ENCODE peak calls at places on chromosomes 1 and 21, in four cellular contexts. R is GM12878, O is IMR-90, I is K562. U is an unnamed sample.

GRCh38 chr1:59046730-59047157 is 250.2 kb upstream of the FGGY start:
- DNase-seq in R (peak), O (peak), I (no peak), U (peak)

GRCh38 chr1:233364695-233365539 is 37.4 kb downstream of the MAP3K21 start:
- DNase-seq in R (no peak), O (peak), I (no peak), U (peak)

GRCh38 chr21:42227909-42228708 is 9.2 kb downstream of the ABCG1 start:
- DNase-seq in R (peak), O (peak), I (peak), U (peak)

GRCh38 chr1:6041432-6042062 is 4.1 kb upstream of the KCNAB2 start:
- DNase-seq in R (no peak), O (no peak), I (peak), U (peak)

GRCh38 chr1:7583291-7584096 is 187.6 kb upstream of the VAMP3 start:
- DNase-seq in R (no peak), O (no peak), I (no peak), U (no peak)

GRCh38 chr1:54135436-54136120 is 17.2 kb downstream of the CDCP2 start:
- DNase-seq in R (no peak), O (peak), I (no peak), U (peak)

GRCh38 chr1:210143465-210144062 is 89.0 kb upstream of the SERTAD4 start:
- DNase-seq in R (no peak), O (peak), I (peak), U (peak)

GRCh38 chr1:13662498-13662897 is 37.5 kb upstream of the PRDM2 start:
- DNase-seq in R (no peak), O (no peak), I (no peak), U (no peak)

GRCh38 chr1:204450461-204451257 is 39.0 kb upstream of the PPP1R15B start:
- DNase-seq in R (no peak), O (no peak), I (no peak), U (no peak)

GRCh38 chr1:153597206-153597605 is 15.7 kb downstream of the S100A16 start:
- DNase-seq in R (peak), O (peak), I (peak), U (peak)

GRCh38 chr21:29376556-29376955 is 77.8 kb downstream of the BACH1 start:
- DNase-seq in R (no peak), O (no peak), I (peak), U (peak)

GRCh38 chr1:116769561-116769977 is 15.3 kb downstream of the CD2 start:
- DNase-seq in R (peak), O (no peak), I (no peak), U (no peak)

GRCh38 chr1:53066433-53066832 is 4.4 kb downstream of the PODN start:
- DNase-seq in R (no peak), O (peak), I (no peak), U (no peak)

GRCh38 chr1:159779403-159779851 is 1.3 kb upstream of the DUSP23 start:
- DNase-seq in R (no peak), O (peak), I (no peak), U (peak)

GRCh38 chr1:108316545-108316944 is 72.7 kb upstream of the NBPF4 start:
- DNase-seq in R (no peak), O (peak), I (no peak), U (no peak)

GRCh38 chr1:15915991-15916390 is 59.9 kb downstream of the ZBTB17 start:
- DNase-seq in R (no peak), O (peak), I (no peak), U (no peak)

GRCh38 chr1:80915491-80915890 is 885.2 kb upstream of the ADGRL2 start:
- DNase-seq in R (no peak), O (no peak), I (no peak), U (no peak)

GRCh38 chr1:192962901-192963300 is 96.3 kb downstream of the UCHL5 start:
- DNase-seq in R (no peak), O (no peak), I (no peak), U (no peak)

GRCh38 chr1:162305969-162306368 is 70.7 kb downstream of the SPATA46 start:
- DNase-seq in R (no peak), O (peak), I (no peak), U (peak)

GRCh38 chr1:119001181-119002018 is 13.3 kb upstream of the TBX15 start:
- DNase-seq in R (no peak), O (no peak), I (no peak), U (no peak)

GRCh38 chr1:31373897-31374486 is 1.1 kb upstream of the FABP3 start:
- DNase-seq in R (no peak), O (no peak), I (no peak), U (no peak)

GRCh38 chr1:37958690-37959089 is 11.8 kb upstream of the INPP5B start:
- DNase-seq in R (no peak), O (peak), I (no peak), U (no peak)

DNA sequence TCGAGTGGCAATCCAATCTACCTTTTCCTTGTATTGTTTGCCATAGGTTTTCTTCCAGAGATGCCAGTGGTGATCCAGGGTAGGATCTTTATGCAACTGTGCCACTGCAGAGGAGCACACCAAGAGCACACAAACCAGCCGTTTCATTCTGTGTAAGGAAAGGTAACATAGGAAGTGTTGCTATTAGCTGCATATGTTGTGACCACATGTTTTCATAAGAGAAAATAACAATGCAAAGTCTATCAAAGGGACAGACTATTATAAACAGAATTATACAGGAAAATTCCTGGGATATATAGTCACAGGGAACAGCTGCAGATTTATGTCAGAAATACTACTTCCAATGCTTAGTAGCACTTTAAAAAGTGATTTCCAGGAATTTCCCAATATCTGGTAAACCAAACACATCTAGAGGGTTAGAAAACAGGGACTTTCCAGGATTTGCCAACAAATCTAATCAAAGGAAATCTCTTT is 924 bp downstream of the CTSS start:
- DNase-seq in R (no peak), O (peak), I (no peak), U (peak)
- TF ChIP-seq FOS in R (no peak), O (peak), I (no peak), U (no peak)

GRCh38 chr1:3349968-3350299 is 104.5 kb upstream of the ARHGEF16 start:
- DNase-seq in R (no peak), O (no peak), I (no peak), U (no peak)

GRCh38 chr1:3348196-3348865 is 106.1 kb upstream of the ARHGEF16 start:
- DNase-seq in R (no peak), O (no peak), I (no peak), U (no peak)

GRCh38 chr1:3350441-3351261 is 103.8 kb upstream of the ARHGEF16 start:
- DNase-seq in R (no peak), O (no peak), I (no peak), U (no peak)

GRCh38 chr1:3347257-3348020 is 107.0 kb upstream of the ARHGEF16 start:
- DNase-seq in R (no peak), O (no peak), I (no peak), U (no peak)

DNA sequence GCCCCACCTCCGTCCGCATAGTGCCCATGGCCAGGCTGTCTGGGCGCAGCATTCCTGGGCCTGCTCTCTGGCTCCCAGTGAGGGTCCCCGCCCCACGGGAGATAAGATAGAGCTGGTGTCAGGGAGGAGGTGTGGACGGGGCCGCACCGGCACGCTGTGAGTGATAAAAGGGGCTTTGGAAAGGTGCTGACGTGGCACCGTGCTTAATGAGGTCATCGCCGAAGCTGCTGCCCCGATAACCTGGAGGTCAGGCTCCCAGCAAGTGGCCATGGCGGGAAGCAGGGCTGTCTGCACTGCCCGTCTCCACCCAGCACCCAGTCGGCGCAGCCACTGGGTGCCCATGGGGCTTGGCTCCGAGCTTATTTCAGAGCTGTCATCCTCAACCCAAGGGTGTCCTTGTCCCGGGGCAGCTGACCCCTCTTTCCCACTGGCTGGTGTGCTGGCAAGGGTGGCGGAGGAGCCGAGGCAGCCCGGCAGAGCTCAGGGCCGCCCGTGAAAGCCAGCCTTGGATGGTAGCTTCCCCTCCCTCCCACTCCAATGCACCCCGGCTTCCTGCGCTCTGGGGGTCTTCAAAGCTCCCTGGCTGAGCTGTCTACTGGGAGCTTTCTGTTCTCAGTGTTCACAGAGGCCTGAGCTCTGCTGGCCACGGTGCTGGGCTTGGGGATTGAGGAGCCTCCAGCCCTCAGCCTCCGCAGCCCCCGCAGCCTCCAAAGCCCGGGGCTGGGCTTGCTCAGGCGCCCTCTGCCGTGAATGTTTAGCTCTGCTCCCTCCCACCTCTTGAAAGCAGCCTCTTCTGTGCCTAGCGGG is 105.1 kb upstream of the ARHGEF16 start:
- DNase-seq in R (no peak), O (no peak), I (peak), U (no peak)
- TF ChIP-seq FOS in R (no peak), O (no peak), I (no peak), U (no peak)

DNA sequence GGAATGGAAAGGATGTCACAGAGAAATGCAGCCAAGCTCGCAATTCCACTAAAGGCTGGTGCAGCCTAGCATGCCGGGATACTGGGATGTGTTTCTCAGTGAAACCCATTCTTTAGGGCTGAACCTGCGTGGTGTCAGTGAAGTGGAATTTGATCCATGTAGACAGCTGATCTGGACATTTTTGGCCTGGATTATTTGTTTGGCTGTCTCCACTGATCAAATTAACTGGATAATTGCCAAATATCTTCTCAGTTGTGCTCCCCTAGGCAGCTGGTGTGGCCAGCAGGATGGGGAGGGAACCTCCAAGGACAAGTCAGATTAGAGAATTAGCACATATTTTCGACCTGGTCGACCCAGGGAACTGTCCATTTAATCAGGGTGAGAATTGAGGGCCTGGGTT is 318.4 kb downstream of the RPS6KC1 start:
- DNase-seq in R (no peak), O (no peak), I (no peak), U (no peak)
- TF ChIP-seq FOS in R (no peak), O (no peak), I (no peak), U (no peak)

GRCh38 chr1:230894032-230894431 is 25.7 kb upstream of the C1orf198 start:
- DNase-seq in R (no peak), O (no peak), I (no peak), U (no peak)

GRCh38 chr1:230895452-230895851 is 27.1 kb upstream of the C1orf198 start:
- DNase-seq in R (no peak), O (no peak), I (no peak), U (no peak)

GRCh38 chr1:230891984-230892383 is 23.7 kb upstream of the C1orf198 start:
- DNase-seq in R (peak), O (no peak), I (no peak), U (no peak)

GRCh38 chr1:230894664-230895063 is 26.3 kb upstream of the C1orf198 start:
- DNase-seq in R (no peak), O (no peak), I (no peak), U (no peak)

GRCh38 chr1:230891413-230891812 is 23.1 kb upstream of the C1orf198 start:
- DNase-seq in R (no peak), O (no peak), I (no peak), U (no peak)
- TF ChIP-seq FOS in R (no peak), O (no peak), I (no peak), U (no peak)

GRCh38 chr1:91170571-91170970 is 148.7 kb upstream of the ZNF644 start:
- DNase-seq in R (no peak), O (no peak), I (no peak), U (no peak)

GRCh38 chr1:91171906-91172305 is 150.1 kb upstream of the ZNF644 start:
- DNase-seq in R (no peak), O (no peak), I (no peak), U (no peak)

GRCh38 chr1:91173379-91173890 is 151.6 kb upstream of the ZNF644 start:
- DNase-seq in R (no peak), O (no peak), I (no peak), U (no peak)

GRCh38 chr1:91174734-91175133 is 152.9 kb upstream of the ZNF644 start:
- DNase-seq in R (no peak), O (no peak), I (no peak), U (no peak)

DNA sequence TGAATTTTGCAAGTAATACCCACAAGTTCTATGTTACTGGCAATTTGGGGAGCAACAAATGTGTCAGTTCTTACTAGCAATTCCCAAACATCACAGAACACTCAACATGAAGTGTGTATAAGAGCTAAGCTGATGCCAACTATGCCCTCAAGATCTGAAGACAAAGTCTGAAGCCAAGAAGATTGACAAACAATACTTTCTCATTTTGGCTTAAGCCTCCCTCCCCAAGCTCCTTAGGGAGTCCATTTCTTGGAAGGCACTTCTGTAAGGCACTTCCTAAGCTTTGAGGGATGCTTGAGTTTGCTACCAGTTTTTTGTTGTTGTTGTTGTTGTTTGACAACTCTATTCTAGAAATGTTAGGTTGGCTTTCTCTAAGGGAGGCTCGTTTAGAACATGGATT is 154.4 kb upstream of the ZNF644 start:
- DNase-seq in R (no peak), O (no peak), I (no peak), U (no peak)
- TF ChIP-seq FOS in R (no peak), O (no peak), I (no peak), U (no peak)

GRCh38 chr1:66712819-66713218 is 39.4 kb upstream of the DYNLT5 start:
- DNase-seq in R (no peak), O (no peak), I (no peak), U (no peak)

DNA sequence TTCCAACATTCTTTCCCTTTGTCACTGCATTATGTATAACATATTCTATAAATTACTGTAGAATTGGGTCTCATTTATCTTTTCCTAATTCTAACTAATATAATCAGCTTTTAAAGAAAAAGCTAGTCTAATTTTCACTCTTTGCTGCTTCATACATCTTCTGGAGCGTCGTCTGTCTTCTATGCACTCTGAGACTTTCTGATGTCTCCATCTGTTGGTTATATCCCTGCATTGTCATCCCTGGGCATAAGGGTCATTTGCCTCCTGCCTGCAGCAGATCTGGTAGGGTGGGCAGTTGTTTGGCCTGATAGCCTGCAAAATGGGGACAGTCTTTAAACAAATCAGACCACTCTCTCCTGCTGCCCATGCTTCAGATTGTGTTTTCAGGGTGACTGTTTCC is 40.8 kb upstream of the DYNLT5 start:
- DNase-seq in R (no peak), O (no peak), I (no peak), U (no peak)
- TF ChIP-seq FOS in R (no peak), O (no peak), I (no peak), U (no peak)

DNA sequence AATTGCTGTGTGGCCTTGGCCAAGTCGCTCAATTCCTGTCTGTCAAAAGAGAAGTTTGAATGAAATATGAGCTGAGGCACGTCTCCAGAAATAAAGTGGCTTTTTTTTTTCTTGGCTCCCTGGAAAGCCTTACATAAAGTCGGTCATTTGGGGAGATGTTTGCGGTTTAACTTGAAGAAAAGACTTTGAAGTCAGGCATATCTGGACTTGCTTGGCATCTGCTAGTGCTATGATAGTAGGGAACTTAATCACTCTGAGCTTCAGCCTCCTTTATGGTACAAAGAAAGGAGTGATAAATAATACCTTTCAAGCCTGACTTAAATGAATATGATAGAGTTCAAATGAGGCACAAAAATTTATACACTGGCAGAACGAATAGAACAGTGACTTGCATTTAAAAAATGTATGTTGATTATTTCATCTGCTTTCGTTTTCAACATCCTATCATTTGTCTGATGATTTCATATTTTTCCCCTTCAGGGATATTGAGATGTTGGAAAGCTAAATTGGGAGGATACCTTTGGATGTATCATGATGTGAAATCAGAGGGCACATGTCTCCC is 60.2 kb downstream of the FASLG start:
- DNase-seq in R (no peak), O (peak), I (peak), U (no peak)
- TF ChIP-seq FOS in R (no peak), O (no peak), I (no peak), U (no peak)

GRCh38 chr1:94736073-94736472 is 84.1 kb upstream of the SLC44A3 start:
- DNase-seq in R (no peak), O (no peak), I (no peak), U (no peak)

GRCh38 chr1:94737124-94737998 is 82.8 kb upstream of the SLC44A3 start:
- DNase-seq in R (no peak), O (peak), I (no peak), U (peak)

GRCh38 chr1:94738371-94738770 is 81.8 kb upstream of the SLC44A3 start:
- DNase-seq in R (no peak), O (peak), I (no peak), U (no peak)

GRCh38 chr1:94736549-94736948 is 83.6 kb upstream of the SLC44A3 start:
- DNase-seq in R (no peak), O (no peak), I (no peak), U (no peak)

DNA sequence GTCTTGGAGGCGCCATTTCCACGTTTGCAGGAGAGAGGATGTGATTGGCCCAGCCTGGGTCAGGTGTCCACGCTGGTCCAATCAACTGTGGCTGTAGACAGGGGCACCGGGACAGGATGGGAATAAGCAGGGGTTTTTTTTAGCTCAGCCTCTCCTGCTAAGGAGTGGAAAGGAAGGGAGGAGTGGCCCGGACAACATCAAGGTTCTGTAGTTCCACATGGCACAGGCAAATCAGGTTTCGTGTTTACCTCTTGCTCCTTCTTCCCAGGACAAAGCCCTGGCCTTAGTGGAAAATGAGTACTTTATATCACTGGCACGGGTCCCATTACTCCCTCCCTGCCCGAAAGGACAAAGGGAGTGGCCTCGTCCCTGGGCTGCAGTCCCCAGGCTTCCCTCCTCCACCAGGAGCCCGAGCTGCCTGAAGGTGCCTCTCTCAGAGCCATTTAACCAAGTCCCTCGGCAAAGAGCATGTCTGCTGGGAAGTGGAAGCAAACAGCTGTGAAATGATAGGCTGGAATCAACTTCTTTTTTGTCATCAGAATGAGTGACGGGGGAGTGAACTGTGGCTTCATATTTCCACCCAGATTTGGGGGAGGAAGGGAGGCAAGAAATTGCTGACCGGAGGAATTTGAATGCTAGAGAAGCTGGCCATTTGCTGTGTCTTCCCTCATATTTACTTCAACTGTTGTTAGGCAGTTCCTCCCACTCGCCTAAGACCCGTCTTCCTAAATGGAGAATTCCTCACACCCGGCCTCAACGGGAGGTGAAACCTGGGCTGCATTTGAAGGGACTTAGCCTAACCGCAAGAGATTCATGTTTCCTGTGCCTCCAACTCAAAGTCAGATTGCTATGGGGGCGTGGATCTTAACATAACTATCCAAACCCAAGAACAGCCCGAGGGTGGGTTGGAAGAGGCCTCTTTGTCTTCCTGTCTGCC is 84.9 kb upstream of the SLC44A3 start:
- DNase-seq in R (no peak), O (peak), I (peak), U (peak)
- TF ChIP-seq FOS in R (no peak), O (no peak), I (peak), U (no peak)

GRCh38 chr1:60463146-60463545 is 389.6 kb upstream of the C1orf87 start:
- DNase-seq in R (no peak), O (no peak), I (no peak), U (no peak)
- TF ChIP-seq FOS in R (no peak), O (no peak), I (no peak), U (no peak)